ENCODE peak calls at places on chromosomes 13 and 19, in four cellular contexts. B, E, L and V are unnamed samples.

GRCh38 chr13:75749407-75749806 is 113.3 kb downstream of the LMO7 start:
- DNase-seq in E (no peak), L (no peak), B (no peak), V (no peak)

GRCh38 chr13:20431080-20431479 is 94.6 kb downstream of the CRYL1 start:
- DNase-seq in E (no peak), L (no peak), B (no peak), V (no peak)

GRCh38 chr13:100063333-100063732 is 25.6 kb upstream of the PCCA start:
- DNase-seq in E (no peak), L (no peak), B (no peak), V (no peak)

GRCh38 chr19:4795400-4795799 is 3.9 kb downstream of the FEM1A start:
- DNase-seq in L (no peak), E (no peak), B (no peak), V (no peak)

GRCh38 chr13:113584870-113585671 is 518 bp downstream of the TFDP1 start:
- DNase-seq in B (no peak), L (no peak), E (peak; percentile 77), V (peak; percentile 63)

GRCh38 chr19:2059422-2060201 is 8.6 kb upstream of the MKNK2 start:
- DNase-seq in B (no peak), L (no peak), E (peak; percentile 59), V (no peak)

GRCh38 chr13:77489566-77490337 is 45.8 kb upstream of the SCEL start:
- DNase-seq in E (no peak), B (no peak), L (no peak), V (no peak)

GRCh38 chr13:99800951-99801350 is 170.6 kb downstream of the ZIC5 start:
- DNase-seq in L (no peak), E (no peak), B (no peak), V (no peak)

GRCh38 chr13:106443625-106444024 is 91.8 kb downstream of the EFNB2 start:
- DNase-seq in L (no peak), B (no peak), E (no peak), V (no peak)

GRCh38 chr13:96958286-96958891 is 35.9 kb downstream of the OXGR1 start:
- DNase-seq in E (peak; percentile 30), B (no peak), L (no peak), V (no peak)

GRCh38 chr19:3670258-3670795 is 29.9 kb downstream of the PIP5K1C start:
- DNase-seq in L (no peak), B (no peak), E (no peak), V (no peak)

GRCh38 chr19:17450264-17451075 is 2.0 kb upstream of the TMEM221 start:
- DNase-seq in E (no peak), B (no peak), L (no peak), V (no peak)

GRCh38 chr13:23350009-23350408 is 83.5 kb downstream of the SACS start:
- DNase-seq in B (no peak), E (no peak), L (no peak), V (no peak)

GRCh38 chr19:1106841-1107654 is 3.3 kb downstream of the GPX4 start:
- DNase-seq in L (no peak), B (no peak), E (no peak), V (no peak)

GRCh38 chr13:89862691-89863036 is 1484.8 kb upstream of the MIR17HG start:
- DNase-seq in E (no peak), B (no peak), L (no peak), V (no peak)

GRCh38 chr19:10339977-10340376 is 553 bp upstream of the ICAM3 start:
- DNase-seq in L (no peak), B (no peak), E (no peak), V (no peak)

GRCh38 chr13:79328510-79328909 is 77.5 kb downstream of the RBM26 start:
- DNase-seq in B (no peak), L (no peak), E (no peak), V (no peak)

GRCh38 chr13:37429976-37430375 is 168.6 kb downstream of the POSTN start:
- DNase-seq in E (no peak), B (no peak), L (no peak), V (no peak)

GRCh38 chr19:16252459-16253205 is 54.9 kb downstream of the AP1M1 start:
- DNase-seq in B (no peak), E (peak; percentile 35), L (peak; percentile 24), V (no peak)

GRCh38 chr19:46489445-46490272 is 6.0 kb downstream of the PNMA8B start:
- DNase-seq in E (peak; percentile 37), L (no peak), B (no peak), V (no peak)

GRCh38 chr19:58097349-58097748 is 682 bp downstream of the ZSCAN18 start:
- DNase-seq in B (no peak), E (peak; percentile 41), L (no peak), V (no peak)

GRCh38 chr19:8366121-8366581 is 2.2 kb downstream of the ANGPTL4 start:
- DNase-seq in B (no peak), L (no peak), E (no peak), V (no peak)

GRCh38 chr13:112777637-112778406 is 88.0 kb downstream of the ATP11A start:
- DNase-seq in B (no peak), E (peak; percentile 27), L (no peak), V (no peak)

GRCh38 chr19:5694167-5694951 is 4.3 kb downstream of the RPL36 start:
- DNase-seq in E (peak; percentile 34), L (no peak), B (no peak), V (no peak)

GRCh38 chr13:19888799-19889198 is 25.4 kb upstream of the ZMYM5 start:
- DNase-seq in E (peak; percentile 11), B (no peak), L (no peak), V (no peak)

GRCh38 chr13:39935155-39935554 is 279.7 kb downstream of the COG6 start:
- DNase-seq in E (no peak), B (no peak), L (no peak), V (no peak)

GRCh38 chr13:43042410-43042921 is 19.1 kb downstream of the DNAJC15 start:
- DNase-seq in E (no peak), L (no peak), B (no peak), V (no peak)

GRCh38 chr13:40101708-40102359 is 446.4 kb downstream of the COG6 start:
- DNase-seq in E (no peak), B (no peak), L (peak; percentile 54), V (no peak)

GRCh38 chr13:35157143-35157755 is 215.2 kb downstream of the NBEA start:
- DNase-seq in L (peak; percentile 33), E (peak; percentile 43), B (no peak), V (no peak)

GRCh38 chr13:33775339-33776108 is 42.4 kb upstream of the RFC3 start:
- DNase-seq in E (no peak), B (no peak), L (no peak), V (no peak)

GRCh38 chr19:5987077-5987818 is 9.3 kb upstream of the RANBP3 start:
- DNase-seq in E (peak; percentile 79), B (peak; percentile 41), L (peak; percentile 19), V (peak; percentile 58)

GRCh38 chr19:43560687-43561086 is 14.6 kb downstream of the XRCC1 start:
- DNase-seq in B (no peak), L (no peak), E (no peak), V (no peak)

GRCh38 chr13:46146898-46147297 is 35.1 kb downstream of the LCP1 start:
- DNase-seq in E (peak; percentile 42), B (no peak), L (no peak), V (no peak)

GRCh38 chr13:112506046-112506445 is 81.9 kb downstream of the TUBGCP3 start:
- DNase-seq in E (no peak), L (no peak), B (no peak), V (no peak)

GRCh38 chr19:46955114-46955812 is 64.4 kb upstream of the NPAS1 start:
- DNase-seq in B (no peak), E (no peak), L (no peak), V (no peak)

GRCh38 chr13:113429608-113429985 is 23.7 kb downstream of the ADPRHL1 start:
- DNase-seq in E (no peak), L (no peak), B (no peak), V (no peak)

GRCh38 chr13:93673885-93674284 is 447.3 kb downstream of the GPC6 start:
- DNase-seq in E (peak; percentile 41), B (no peak), L (no peak), V (no peak)

GRCh38 chr13:39144941-39145533 is 106.8 kb downstream of the NHLRC3 start:
- DNase-seq in B (peak; percentile 31), L (no peak), E (peak; percentile 56), V (peak; percentile 2)

GRCh38 chr19:36441339-36441738 is 22.9 kb upstream of the ZFP82 start:
- DNase-seq in L (no peak), B (no peak), E (no peak), V (no peak)

GRCh38 chr19:14347999-14348889 is 33.0 kb upstream of the ADGRE5 start:
- DNase-seq in E (peak; percentile 95), B (peak; percentile 19), L (no peak), V (peak; percentile 83)
- TF ChIP-seq TAF1 in E (no peak), B (no peak), L (no peak), V (no peak)

GRCh38 chr13:51453959-51454703 is 1.3 kb upstream of the INTS6 start:
- DNase-seq in B (no peak), E (peak; percentile 51), L (no peak), V (no peak)
- TF ChIP-seq POLR2AphosphoS5 in B (no peak), E (no peak), L (no peak), V (no peak)

DNA sequence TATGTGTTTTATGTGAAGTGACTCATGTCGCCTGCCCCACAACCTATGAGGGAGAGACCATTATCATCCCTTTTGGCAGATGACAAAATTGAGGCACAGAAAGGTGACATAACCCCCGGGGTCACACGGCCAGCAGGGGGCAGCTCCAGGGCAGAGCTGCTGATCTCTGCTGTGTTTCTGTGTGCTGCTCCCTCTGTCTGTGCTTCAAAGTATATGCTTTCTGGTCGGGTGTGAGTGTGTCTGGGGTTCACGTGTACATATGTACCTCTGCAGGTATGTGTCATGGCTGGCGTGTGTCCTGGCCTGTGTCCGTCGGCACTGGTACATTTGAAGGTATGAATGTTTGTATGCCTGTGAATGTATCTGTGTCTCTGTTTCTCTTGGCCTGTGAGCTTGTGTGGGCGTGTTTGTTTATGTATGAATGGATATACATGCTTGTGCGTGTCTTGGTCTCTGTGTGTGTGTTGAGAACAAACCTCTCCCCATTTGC is 7.1 kb downstream of the LIPE start:
- DNase-seq in E (peak; percentile 76), L (no peak), B (no peak), V (peak; percentile 85)
- TF ChIP-seq TAF1 in E (no peak), L (no peak), B (no peak), V (no peak)

GRCh38 chr19:49145485-49146407 is 9.4 kb downstream of the HRC start:
- DNase-seq in L (peak; percentile 13), E (peak; percentile 84), B (no peak), V (peak; percentile 81)
- TF ChIP-seq POLR2AphosphoS5 in L (no peak), E (no peak), B (peak; percentile 9), V (no peak)